ENCODE peak calls at places on chromosomes 2 and 18, in eight cellular contexts. R is HCT116, K is A549, T is right lobe of liver, O is heart left ventricle, P is ovary, S is uterus, A is adrenal gland. Y is an unnamed sample. For H3K9me3, the result is how much of the 10 kb centered on the place peaks cover.

GRCh38 chr18:2967820-2968219 is 45.1 kb downstream of the LPIN2 start:
- DNase-seq in R (no peak), K (no peak), T (no peak), O (no peak), P (no peak), S (no peak), A (no peak), Y (no peak)

GRCh38 chr2:232352511-232353091 is 25.9 kb upstream of the ALPP start:
- DNase-seq in R (no peak), K (no peak), T (no peak), O (peak), P (no peak), S (no peak), A (peak), Y (no peak)

GRCh38 chr18:77116201-77117080 is 16.1 kb downstream of the MBP start:
- DNase-seq in R (no peak), K (no peak), T (no peak), O (no peak), P (no peak), S (peak), A (no peak), Y (no peak)

GRCh38 chr18:55251186-55251995 is 292.1 kb upstream of the CCDC68 start:
- DNase-seq in R (no peak), K (no peak), T (no peak), O (no peak), P (no peak), S (no peak), A (no peak), Y (no peak)

GRCh38 chr2:111161971-111162370 is 41.3 kb downstream of the BCL2L11 start:
- DNase-seq in R (no peak), K (no peak), T (peak), O (peak), P (no peak), S (no peak), A (no peak), Y (no peak)

GRCh38 chr2:229174794-229175529 is 96.1 kb downstream of the PID1 start:
- DNase-seq in R (no peak), K (no peak), T (no peak), O (no peak), P (no peak), S (no peak), A (peak), Y (no peak)

GRCh38 chr2:190432567-190433231 is 24.5 kb downstream of the MFSD6 start:
- DNase-seq in R (no peak), K (no peak), T (no peak), O (no peak), P (no peak), S (no peak), A (no peak), Y (no peak)

GRCh38 chr2:235105821-235106359 is 154.1 kb downstream of the SH3BP4 start:
- DNase-seq in R (no peak), K (no peak), T (no peak), O (no peak), P (no peak), S (no peak), A (no peak), Y (no peak)

GRCh38 chr2:136017786-136018185 is 32.4 kb upstream of the DARS1 start:
- DNase-seq in R (no peak), K (no peak), T (no peak), O (no peak), P (no peak), S (no peak), A (no peak), Y (no peak)

GRCh38 chr18:55781481-55781957 is 193.5 kb upstream of the TCF4 start:
- DNase-seq in R (no peak), K (peak), T (no peak), O (no peak), P (peak), S (peak), A (no peak), Y (no peak)

GRCh38 chr2:39506215-39506614 is 69.1 kb upstream of the MAP4K3 start:
- DNase-seq in R (no peak), K (no peak), T (no peak), O (no peak), P (no peak), S (no peak), A (no peak), Y (no peak)

GRCh38 chr2:54803783-54804758 is 80.6 kb downstream of the EML6 start:
- DNase-seq in R (no peak), K (no peak), T (no peak), O (no peak), P (no peak), S (no peak), A (no peak), Y (no peak)

GRCh38 chr2:21175895-21176646 is 52.3 kb downstream of the TDRD15 start:
- DNase-seq in R (no peak), K (no peak), T (no peak), O (no peak), P (no peak), S (no peak), A (no peak), Y (no peak)

GRCh38 chr2:216114476-216115223 is 5.5 kb downstream of the XRCC5 start:
- DNase-seq in R (peak), K (peak), T (peak), O (peak), P (peak), S (peak), A (peak), Y (peak)
- TF ChIP-seq POLR2A in R (no peak), K (no peak), T (peak), O (peak), P (no peak), S (no peak), A (peak), Y (peak)

GRCh38 chr2:224359569-224359968 is 42.3 kb downstream of the FAM124B start:
- DNase-seq in R (no peak), K (no peak), T (no peak), O (no peak), P (no peak), S (no peak), A (peak), Y (no peak)
- TF ChIP-seq CTCF in R (peak), K (peak), T (peak), O (no peak), P (no peak), S (no peak), A (no peak), Y (peak)

DNA sequence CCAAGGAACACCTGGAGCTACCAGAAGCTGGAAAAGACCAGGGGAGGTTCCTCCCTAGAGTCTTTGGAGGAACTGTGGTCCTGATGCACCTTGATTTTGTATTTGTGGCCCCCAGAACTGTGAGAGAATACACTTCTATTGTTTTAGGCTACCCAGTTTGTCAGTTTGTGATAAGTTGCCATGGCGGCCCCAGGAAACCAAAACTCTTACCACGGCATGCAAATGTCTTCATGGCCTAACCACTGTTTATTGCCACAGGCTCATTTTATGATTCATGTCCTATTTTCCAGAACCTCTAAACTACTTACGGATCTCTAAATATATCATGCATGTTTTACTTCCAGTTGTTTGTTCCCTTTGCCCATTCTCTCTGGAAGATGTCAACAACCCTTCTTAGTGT is 1250.7 kb upstream of the FAM98A start:
- DNase-seq in R (no peak), K (no peak), T (no peak), O (no peak), P (no peak), S (no peak), A (no peak), Y (no peak)
- H3K9me3 ChIP-seq in R (under half), K (under half), T (under half), O (under half), P (under half), S (under half), A (under half), Y (under half)

GRCh38 chr2:25982273-25982967 is at the start of gene KIF3C:
- DNase-seq in R (no peak), K (peak), T (peak), O (peak), P (peak), S (peak), A (peak), Y (no peak)
- TF ChIP-seq POLR2A in R (no peak), K (no peak), T (no peak), O (no peak), P (no peak), S (no peak), A (peak), Y (no peak)

GRCh38 chr2:218381916-218382366 is at the start of gene SLC11A1:
- DNase-seq in R (no peak), K (no peak), T (peak), O (peak), P (no peak), S (no peak), A (peak), Y (no peak)
- TF ChIP-seq CTCF in R (no peak), K (no peak), T (no peak), O (no peak), P (no peak), S (no peak), A (no peak), Y (no peak)

DNA sequence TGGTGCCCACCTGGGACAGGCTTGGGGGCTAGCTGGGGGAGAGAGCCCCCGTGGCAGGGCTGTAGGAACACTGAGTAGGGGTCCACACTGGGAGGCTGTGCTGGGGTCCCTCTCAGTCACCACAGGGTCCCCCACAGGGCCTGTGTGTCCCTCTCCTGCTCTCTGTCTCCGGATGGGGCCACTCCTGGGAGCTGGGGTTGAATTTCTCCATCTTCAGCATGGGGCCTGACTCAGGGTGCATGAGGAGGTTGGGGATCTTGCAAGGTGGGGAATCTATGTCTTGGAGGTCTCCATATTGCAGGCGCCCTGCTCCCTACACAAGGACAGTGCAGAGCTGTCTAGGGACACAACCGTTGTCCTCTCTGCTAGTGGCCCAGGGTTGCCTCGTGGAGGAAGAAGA is 78.7 kb upstream of the HDAC4 start:
- DNase-seq in R (no peak), K (no peak), T (no peak), O (no peak), P (no peak), S (no peak), A (no peak), Y (no peak)
- H3K9me3 ChIP-seq in R (under half), K (under half), T (under half), O (under half), P (under half), S (under half), A (under half), Y (under half)

GRCh38 chr2:32422133-32422532 is 65.3 kb downstream of the BIRC6 start:
- DNase-seq in R (no peak), K (no peak), T (no peak), O (no peak), P (no peak), S (no peak), A (no peak), Y (no peak)
- TF ChIP-seq POLR2A in R (no peak), K (no peak), T (no peak), O (no peak), P (no peak), S (no peak), A (no peak), Y (no peak)

DNA sequence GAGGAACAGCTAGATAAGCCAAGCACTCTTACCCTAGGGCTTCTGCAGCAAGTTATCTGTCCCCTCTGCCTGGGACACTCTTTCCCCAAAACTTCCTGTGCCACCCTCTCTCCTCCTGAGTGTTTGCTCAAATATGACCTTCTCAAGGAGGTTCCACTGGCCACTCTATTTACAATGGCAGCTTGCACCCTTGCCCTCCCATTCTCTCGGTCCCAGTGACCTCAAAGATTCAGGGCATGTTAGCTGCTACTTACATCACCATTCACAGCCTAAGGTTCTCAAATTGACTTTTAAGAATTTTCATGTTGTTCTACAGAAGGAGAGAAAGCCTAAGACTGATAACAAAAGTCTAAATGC is 9.5 kb downstream of the ATP8B1 start:
- DNase-seq in R (no peak), K (no peak), T (no peak), O (no peak), P (no peak), S (no peak), A (no peak), Y (no peak)
- TF ChIP-seq CTCF in R (no peak), K (no peak), T (no peak), O (no peak), P (no peak), S (no peak), A (no peak), Y (no peak)

GRCh38 chr2:125562924-125563323 is 1093.0 kb upstream of the GYPC start:
- DNase-seq in R (no peak), K (no peak), T (no peak), O (no peak), P (no peak), S (no peak), A (no peak), Y (no peak)
- H3K9me3 ChIP-seq in R (under half), K (under half), T (under half), O (under half), P (under half), S (under half), A (under half), Y (under half)